ENCODE peak calls at places on chromosomes 13 and 19, in nine cellular contexts. One of them, this sample, is unnamed.

GRCh38 chr13:27638521-27638920 is 16.8 kb downstream of the POLR1D start:
- DNase-seq in lower leg skin: no peak
- DNase-seq in IMR-90: peak; percentile 57
- DNase-seq in GM12891: no peak
- DNase-seq in A549: no peak
- DNase-seq in body of pancreas: no peak
- DNase-seq in ovary: peak; percentile 35
- DNase-seq in upper lobe of left lung: no peak
- DNase-seq in uterus: peak; percentile 24
- DNase-seq in this sample: no peak

GRCh38 chr19:33193864-33194362 is at the start of gene LRP3:
- DNase-seq in IMR-90: peak; percentile 11
- DNase-seq in body of pancreas: peak; percentile 41
- DNase-seq in ovary: peak; percentile 61
- DNase-seq in uterus: no peak
- DNase-seq in GM12891: peak; percentile 18
- DNase-seq in upper lobe of left lung: peak; percentile 91
- DNase-seq in A549: no peak
- DNase-seq in lower leg skin: no peak
- DNase-seq in this sample: peak; percentile 3

GRCh38 chr13:99434258-99434788 is 66.9 kb upstream of the TM9SF2 start:
- DNase-seq in GM12891: no peak
- DNase-seq in A549: no peak
- DNase-seq in upper lobe of left lung: no peak
- DNase-seq in ovary: no peak
- DNase-seq in lower leg skin: no peak
- DNase-seq in IMR-90: no peak
- DNase-seq in body of pancreas: no peak
- DNase-seq in uterus: no peak
- DNase-seq in this sample: no peak

GRCh38 chr13:27353653-27354052 is 70.8 kb upstream of the GTF3A start:
- DNase-seq in A549: no peak
- DNase-seq in ovary: no peak
- DNase-seq in body of pancreas: no peak
- DNase-seq in GM12891: no peak
- DNase-seq in lower leg skin: no peak
- DNase-seq in uterus: no peak
- DNase-seq in upper lobe of left lung: no peak
- DNase-seq in IMR-90: no peak
- DNase-seq in this sample: no peak

GRCh38 chr19:20162821-20163220 is 4.2 kb upstream of the ZNF486 start:
- DNase-seq in uterus: no peak
- DNase-seq in upper lobe of left lung: no peak
- DNase-seq in GM12891: no peak
- DNase-seq in lower leg skin: no peak
- DNase-seq in body of pancreas: no peak
- DNase-seq in IMR-90: no peak
- DNase-seq in ovary: no peak
- DNase-seq in A549: no peak
- DNase-seq in this sample: no peak

GRCh38 chr19:48501446-48501960 is 10.1 kb downstream of the LMTK3 start:
- DNase-seq in GM12891: no peak
- DNase-seq in upper lobe of left lung: peak; percentile 86
- DNase-seq in IMR-90: no peak
- DNase-seq in uterus: no peak
- DNase-seq in A549: peak; percentile 98
- DNase-seq in body of pancreas: peak; percentile 72
- DNase-seq in lower leg skin: no peak
- DNase-seq in ovary: no peak
- DNase-seq in this sample: no peak

GRCh38 chr19:49282184-49282583 is 42.8 kb downstream of the SLC6A16 start:
- DNase-seq in IMR-90: no peak
- DNase-seq in ovary: no peak
- DNase-seq in lower leg skin: no peak
- DNase-seq in GM12891: no peak
- DNase-seq in upper lobe of left lung: no peak
- DNase-seq in A549: no peak
- DNase-seq in uterus: no peak
- DNase-seq in body of pancreas: no peak
- DNase-seq in this sample: no peak

GRCh38 chr13:23159587-23160240 is 21.1 kb upstream of the SGCG start:
- DNase-seq in uterus: no peak
- DNase-seq in A549: no peak
- DNase-seq in upper lobe of left lung: peak; percentile 80
- DNase-seq in body of pancreas: no peak
- DNase-seq in ovary: no peak
- DNase-seq in GM12891: no peak
- DNase-seq in lower leg skin: no peak
- DNase-seq in IMR-90: no peak
- DNase-seq in this sample: no peak

GRCh38 chr19:30253581-30253996 is 118.6 kb upstream of the ZNF536 start:
- DNase-seq in IMR-90: no peak
- DNase-seq in uterus: no peak
- DNase-seq in ovary: no peak
- DNase-seq in A549: no peak
- DNase-seq in lower leg skin: peak; percentile 70
- DNase-seq in upper lobe of left lung: peak; percentile 65
- DNase-seq in GM12891: no peak
- DNase-seq in body of pancreas: no peak
- DNase-seq in this sample: no peak

GRCh38 chr19:39444598-39445257 is 654 bp upstream of the SUPT5H start:
- DNase-seq in lower leg skin: no peak
- DNase-seq in upper lobe of left lung: no peak
- DNase-seq in IMR-90: no peak
- DNase-seq in A549: no peak
- DNase-seq in GM12891: no peak
- DNase-seq in body of pancreas: no peak
- DNase-seq in uterus: no peak
- DNase-seq in ovary: no peak
- DNase-seq in this sample: no peak

GRCh38 chr13:27926644-27927434 is 7.0 kb downstream of the PDX1 start:
- DNase-seq in upper lobe of left lung: peak; percentile 40
- DNase-seq in body of pancreas: peak; percentile 26
- DNase-seq in GM12891: no peak
- DNase-seq in uterus: no peak
- DNase-seq in IMR-90: no peak
- DNase-seq in lower leg skin: no peak
- DNase-seq in A549: no peak
- DNase-seq in ovary: no peak
- DNase-seq in this sample: peak; percentile 8

GRCh38 chr19:2077833-2078619 is 18.1 kb downstream of the MOB3A start:
- DNase-seq in IMR-90: no peak
- DNase-seq in GM12891: no peak
- DNase-seq in upper lobe of left lung: peak; percentile 75
- DNase-seq in lower leg skin: no peak
- DNase-seq in A549: no peak
- DNase-seq in ovary: no peak
- DNase-seq in uterus: no peak
- DNase-seq in body of pancreas: no peak
- DNase-seq in this sample: no peak
- TF ChIP-seq POLR2A in IMR-90: no peak
- TF ChIP-seq POLR2A in GM12891: no peak
- TF ChIP-seq POLR2A in upper lobe of left lung: no peak
- TF ChIP-seq POLR2A in lower leg skin: no peak
- TF ChIP-seq POLR2A in A549: no peak
- TF ChIP-seq POLR2A in ovary: no peak
- TF ChIP-seq POLR2A in uterus: no peak
- TF ChIP-seq POLR2A in body of pancreas: no peak
- TF ChIP-seq POLR2A in this sample: no peak

DNA sequence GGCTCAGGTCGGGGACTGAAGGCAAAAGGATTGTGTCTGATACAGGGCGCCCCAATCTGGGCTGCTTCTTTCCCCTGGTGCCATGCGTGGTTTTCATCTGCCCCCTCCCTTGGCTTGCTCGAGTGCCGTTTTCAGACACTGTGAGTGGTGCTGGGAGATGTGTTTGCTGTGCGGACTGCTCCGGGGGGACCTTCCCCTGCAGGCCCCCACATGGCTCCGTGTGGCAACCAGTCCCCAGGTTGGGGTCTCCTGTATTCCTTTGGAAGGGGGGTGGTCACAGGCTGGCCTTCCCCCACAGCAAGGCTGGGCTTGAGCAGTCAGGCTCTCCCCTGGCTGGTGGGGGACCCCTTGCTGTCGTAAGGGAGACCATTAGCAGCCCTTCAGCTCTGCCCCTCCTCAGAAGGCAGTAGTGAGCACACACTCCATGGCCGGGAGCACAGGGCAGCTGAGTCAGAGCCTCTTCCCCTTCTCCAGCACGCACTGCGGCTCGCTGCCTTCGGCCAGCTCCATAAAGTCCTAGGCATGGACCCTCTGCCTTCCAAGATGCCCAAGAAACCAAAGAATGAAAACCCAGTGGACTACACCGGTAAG is 20.6 kb upstream of the QTRT1 start:
- DNase-seq in upper lobe of left lung: no peak
- DNase-seq in lower leg skin: no peak
- DNase-seq in GM12891: no peak
- DNase-seq in ovary: no peak
- DNase-seq in body of pancreas: no peak
- DNase-seq in IMR-90: no peak
- DNase-seq in uterus: no peak
- DNase-seq in A549: no peak
- DNase-seq in this sample: no peak
- TF ChIP-seq POLR2A in upper lobe of left lung: no peak
- TF ChIP-seq POLR2A in lower leg skin: no peak
- TF ChIP-seq POLR2A in GM12891: peak; percentile 45
- TF ChIP-seq POLR2A in ovary: no peak
- TF ChIP-seq POLR2A in body of pancreas: no peak
- TF ChIP-seq POLR2A in IMR-90: no peak
- TF ChIP-seq POLR2A in uterus: no peak
- TF ChIP-seq POLR2A in A549: no peak
- TF ChIP-seq POLR2A in this sample: no peak

DNA sequence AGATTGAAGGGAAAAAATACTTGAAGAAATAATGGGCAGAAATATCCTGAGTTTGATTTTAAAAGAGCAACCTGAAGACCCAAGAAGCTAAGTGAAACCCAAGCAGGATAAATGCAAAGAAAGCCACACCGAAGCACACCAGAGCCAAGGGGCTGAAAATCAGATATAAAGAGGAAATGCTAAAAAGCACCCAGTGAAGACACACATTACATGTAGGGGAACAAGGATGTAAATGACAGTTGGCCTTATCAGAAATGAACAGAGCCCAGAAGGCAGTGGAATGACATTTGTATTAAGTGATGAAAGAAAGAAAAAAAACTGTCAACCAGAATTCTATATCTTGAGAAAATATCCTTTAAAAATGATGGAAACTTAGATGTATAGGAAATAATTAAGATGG is 139.1 kb downstream of the SLC7A1 start:
- DNase-seq in A549: no peak
- DNase-seq in IMR-90: no peak
- DNase-seq in GM12891: no peak
- DNase-seq in uterus: no peak
- DNase-seq in body of pancreas: no peak
- DNase-seq in lower leg skin: no peak
- DNase-seq in upper lobe of left lung: no peak
- DNase-seq in ovary: no peak
- DNase-seq in this sample: no peak
- TF ChIP-seq POLR2A in A549: no peak
- TF ChIP-seq POLR2A in IMR-90: no peak
- TF ChIP-seq POLR2A in GM12891: no peak
- TF ChIP-seq POLR2A in uterus: no peak
- TF ChIP-seq POLR2A in body of pancreas: no peak
- TF ChIP-seq POLR2A in lower leg skin: no peak
- TF ChIP-seq POLR2A in upper lobe of left lung: no peak
- TF ChIP-seq POLR2A in ovary: no peak
- TF ChIP-seq POLR2A in this sample: no peak

GRCh38 chr13:32425158-32425557 is 2.8 kb downstream of the N4BP2L1 start:
- DNase-seq in lower leg skin: no peak
- DNase-seq in GM12891: no peak
- DNase-seq in body of pancreas: no peak
- DNase-seq in ovary: no peak
- DNase-seq in uterus: no peak
- DNase-seq in IMR-90: no peak
- DNase-seq in A549: no peak
- DNase-seq in upper lobe of left lung: no peak
- DNase-seq in this sample: no peak

GRCh38 chr13:32428581-32429072 is 697 bp upstream of the N4BP2L1 start:
- DNase-seq in uterus: no peak
- DNase-seq in A549: no peak
- DNase-seq in body of pancreas: no peak
- DNase-seq in lower leg skin: no peak
- DNase-seq in GM12891: no peak
- DNase-seq in IMR-90: no peak
- DNase-seq in ovary: no peak
- DNase-seq in upper lobe of left lung: no peak
- DNase-seq in this sample: no peak

GRCh38 chr13:32426981-32427851 is 714 bp downstream of the N4BP2L1 start:
- DNase-seq in upper lobe of left lung: peak; percentile 92
- DNase-seq in uterus: peak; percentile 64
- DNase-seq in body of pancreas: peak; percentile 64
- DNase-seq in lower leg skin: peak; percentile 90
- DNase-seq in IMR-90: peak; percentile 29
- DNase-seq in A549: peak; percentile 3
- DNase-seq in GM12891: no peak
- DNase-seq in ovary: peak; percentile 69
- DNase-seq in this sample: peak; percentile 29

GRCh38 chr13:32427852-32428580 is at the start of gene N4BP2L1:
- DNase-seq in GM12891: peak; percentile 50
- DNase-seq in upper lobe of left lung: peak; percentile 91
- DNase-seq in uterus: peak; percentile 81
- DNase-seq in body of pancreas: peak; percentile 81
- DNase-seq in ovary: peak; percentile 86
- DNase-seq in A549: peak; percentile 13
- DNase-seq in lower leg skin: peak; percentile 97
- DNase-seq in IMR-90: no peak
- DNase-seq in this sample: peak; percentile 56

GRCh38 chr13:32426191-32426980 is 1.5 kb downstream of the N4BP2L1 start:
- DNase-seq in A549: no peak
- DNase-seq in ovary: no peak
- DNase-seq in IMR-90: no peak
- DNase-seq in GM12891: no peak
- DNase-seq in lower leg skin: no peak
- DNase-seq in body of pancreas: no peak
- DNase-seq in uterus: no peak
- DNase-seq in upper lobe of left lung: no peak
- DNase-seq in this sample: no peak
- TF ChIP-seq POLR2A in A549: no peak
- TF ChIP-seq POLR2A in ovary: no peak
- TF ChIP-seq POLR2A in IMR-90: no peak
- TF ChIP-seq POLR2A in GM12891: peak; percentile 51
- TF ChIP-seq POLR2A in lower leg skin: no peak
- TF ChIP-seq POLR2A in body of pancreas: no peak
- TF ChIP-seq POLR2A in uterus: no peak
- TF ChIP-seq POLR2A in upper lobe of left lung: peak; percentile 16
- TF ChIP-seq POLR2A in this sample: no peak

This sample was measured in GM12892.